ENCODE peak calls at places on chromosomes 1 and 21, in five cellular contexts. One of them, this sample, is unnamed.

GRCh38 chr1:54244655-54245054 is 44.7 kb downstream of the MRPL37 start:
- DNase-seq in putamen: no peak
- DNase-seq in iris pigment epithelial cell: no peak
- DNase-seq in HFFc6: no peak
- DNase-seq in NCI-H1105: no peak
- DNase-seq in this sample: no peak

GRCh38 chr1:8370928-8371327 is 53.0 kb downstream of the SLC45A1 start:
- DNase-seq in HFFc6: no peak
- DNase-seq in iris pigment epithelial cell: no peak
- DNase-seq in NCI-H1105: no peak
- DNase-seq in putamen: no peak
- DNase-seq in this sample: peak

GRCh38 chr1:224607220-224608148 is 8.6 kb upstream of the CNIH3 start:
- DNase-seq in putamen: no peak
- DNase-seq in NCI-H1105: no peak
- DNase-seq in iris pigment epithelial cell: no peak
- DNase-seq in HFFc6: no peak
- DNase-seq in this sample: no peak

GRCh38 chr21:28742527-28742926 is 250.2 kb downstream of the LTN1 start:
- DNase-seq in iris pigment epithelial cell: peak
- DNase-seq in HFFc6: peak
- DNase-seq in NCI-H1105: no peak
- DNase-seq in putamen: no peak
- DNase-seq in this sample: no peak

GRCh38 chr1:210801501-210801900 is 332.4 kb downstream of the KCNH1 start:
- DNase-seq in HFFc6: no peak
- DNase-seq in putamen: no peak
- DNase-seq in NCI-H1105: no peak
- DNase-seq in iris pigment epithelial cell: no peak
- DNase-seq in this sample: no peak

GRCh38 chr1:96482615-96483014 is 239.0 kb upstream of the PTBP2 start:
- DNase-seq in iris pigment epithelial cell: no peak
- DNase-seq in putamen: no peak
- DNase-seq in NCI-H1105: no peak
- DNase-seq in HFFc6: no peak
- DNase-seq in this sample: no peak

GRCh38 chr1:201882665-201883132 is 6.0 kb upstream of the SHISA4 start:
- DNase-seq in NCI-H1105: no peak
- DNase-seq in HFFc6: peak
- DNase-seq in putamen: no peak
- DNase-seq in iris pigment epithelial cell: peak
- DNase-seq in this sample: peak

GRCh38 chr1:8922962-8923361 is 22.7 kb upstream of the CA6 start:
- DNase-seq in NCI-H1105: no peak
- DNase-seq in HFFc6: no peak
- DNase-seq in iris pigment epithelial cell: no peak
- DNase-seq in putamen: no peak
- DNase-seq in this sample: no peak

GRCh38 chr1:16187748-16188401 is 24.6 kb downstream of the ARHGEF19 start:
- DNase-seq in putamen: no peak
- DNase-seq in HFFc6: peak
- DNase-seq in iris pigment epithelial cell: peak
- DNase-seq in NCI-H1105: peak
- DNase-seq in this sample: no peak

GRCh38 chr1:98688110-98688739 is 26.7 kb downstream of the SNX7 start:
- DNase-seq in HFFc6: no peak
- DNase-seq in putamen: no peak
- DNase-seq in NCI-H1105: no peak
- DNase-seq in iris pigment epithelial cell: no peak
- DNase-seq in this sample: no peak

GRCh38 chr1:12059722-12060464 is 3.2 kb upstream of the TNFRSF8 start:
- DNase-seq in HFFc6: no peak
- DNase-seq in putamen: no peak
- DNase-seq in iris pigment epithelial cell: no peak
- DNase-seq in NCI-H1105: no peak
- DNase-seq in this sample: no peak

GRCh38 chr1:206916000-206916709 is 5.6 kb downstream of the FCMR start:
- DNase-seq in HFFc6: no peak
- DNase-seq in NCI-H1105: no peak
- DNase-seq in putamen: no peak
- DNase-seq in iris pigment epithelial cell: no peak
- DNase-seq in this sample: no peak

GRCh38 chr1:231359113-231359512 is 21.0 kb downstream of the SPRTN start:
- DNase-seq in NCI-H1105: no peak
- DNase-seq in HFFc6: peak
- DNase-seq in putamen: no peak
- DNase-seq in iris pigment epithelial cell: peak
- DNase-seq in this sample: no peak

GRCh38 chr1:244496186-244496585 is 35.1 kb downstream of the CATSPERE start:
- DNase-seq in iris pigment epithelial cell: no peak
- DNase-seq in HFFc6: no peak
- DNase-seq in NCI-H1105: no peak
- DNase-seq in putamen: no peak
- DNase-seq in this sample: no peak

GRCh38 chr1:39129514-39129913 is 75.0 kb upstream of the MACF1 start:
- DNase-seq in HFFc6: no peak
- DNase-seq in iris pigment epithelial cell: no peak
- DNase-seq in putamen: no peak
- DNase-seq in NCI-H1105: no peak
- DNase-seq in this sample: no peak

GRCh38 chr21:36773111-36773510 is 74.2 kb downstream of the SIM2 start:
- DNase-seq in HFFc6: peak
- DNase-seq in iris pigment epithelial cell: peak
- DNase-seq in NCI-H1105: peak
- DNase-seq in putamen: no peak
- DNase-seq in this sample: no peak

GRCh38 chr1:153404768-153405167 is 11.6 kb upstream of the S100A7A start:
- DNase-seq in putamen: no peak
- DNase-seq in iris pigment epithelial cell: no peak
- DNase-seq in HFFc6: no peak
- DNase-seq in NCI-H1105: no peak
- DNase-seq in this sample: no peak

GRCh38 chr1:224852901-224853568 is 76.4 kb upstream of the DNAH14 start:
- DNase-seq in NCI-H1105: peak
- DNase-seq in putamen: peak
- DNase-seq in iris pigment epithelial cell: peak
- DNase-seq in HFFc6: peak
- DNase-seq in this sample: no peak

GRCh38 chr1:2499986-2500596 is 24.0 kb downstream of the PLCH2 start:
- DNase-seq in HFFc6: no peak
- DNase-seq in iris pigment epithelial cell: no peak
- DNase-seq in NCI-H1105: no peak
- DNase-seq in putamen: no peak
- DNase-seq in this sample: no peak

GRCh38 chr1:63779338-63779819 is 5.6 kb downstream of the ROR1 start:
- DNase-seq in HFFc6: peak
- DNase-seq in iris pigment epithelial cell: peak
- DNase-seq in putamen: no peak
- DNase-seq in NCI-H1105: no peak
- DNase-seq in this sample: no peak

GRCh38 chr1:50976111-50976889 is 6.3 kb downstream of the CDKN2C start:
- DNase-seq in iris pigment epithelial cell: no peak
- DNase-seq in HFFc6: no peak
- DNase-seq in putamen: no peak
- DNase-seq in NCI-H1105: peak
- DNase-seq in this sample: no peak

GRCh38 chr1:192986110-192986747 is 72.9 kb downstream of the UCHL5 start:
- DNase-seq in iris pigment epithelial cell: peak
- DNase-seq in HFFc6: no peak
- DNase-seq in NCI-H1105: no peak
- DNase-seq in putamen: no peak
- DNase-seq in this sample: no peak

GRCh38 chr1:226526801-226527595 is 21.6 kb upstream of the STUM start:
- DNase-seq in putamen: no peak
- DNase-seq in HFFc6: no peak
- DNase-seq in NCI-H1105: no peak
- DNase-seq in iris pigment epithelial cell: peak
- DNase-seq in this sample: no peak

GRCh38 chr1:15347182-15347581 is 62.5 kb upstream of the EFHD2 start:
- DNase-seq in putamen: no peak
- DNase-seq in HFFc6: no peak
- DNase-seq in NCI-H1105: no peak
- DNase-seq in iris pigment epithelial cell: no peak
- DNase-seq in this sample: no peak

GRCh38 chr1:173863224-173864151 is 4.3 kb downstream of the GAS5 start:
- DNase-seq in HFFc6: no peak
- DNase-seq in NCI-H1105: no peak
- DNase-seq in putamen: no peak
- DNase-seq in iris pigment epithelial cell: no peak
- DNase-seq in this sample: no peak

GRCh38 chr1:23793018-23793781 is 2.3 kb downstream of the LYPLA2 start:
- DNase-seq in putamen: no peak
- DNase-seq in iris pigment epithelial cell: peak
- DNase-seq in HFFc6: no peak
- DNase-seq in NCI-H1105: no peak
- DNase-seq in this sample: no peak

GRCh38 chr1:40653851-40654537 is 11.5 kb downstream of the RIMS3 start:
- DNase-seq in iris pigment epithelial cell: no peak
- DNase-seq in putamen: no peak
- DNase-seq in HFFc6: no peak
- DNase-seq in NCI-H1105: no peak
- DNase-seq in this sample: no peak

GRCh38 chr1:65812065-65812464 is 19.4 kb downstream of the PDE4B start:
- DNase-seq in HFFc6: peak
- DNase-seq in iris pigment epithelial cell: peak
- DNase-seq in putamen: peak
- DNase-seq in NCI-H1105: peak
- DNase-seq in this sample: peak

GRCh38 chr1:155205969-155206593 is 1.6 kb downstream of the THBS3 start:
- DNase-seq in putamen: no peak
- DNase-seq in iris pigment epithelial cell: no peak
- DNase-seq in HFFc6: no peak
- DNase-seq in NCI-H1105: no peak
- DNase-seq in this sample: no peak

GRCh38 chr1:204659061-204659460 is 26.5 kb downstream of the LRRN2 start:
- DNase-seq in NCI-H1105: peak
- DNase-seq in iris pigment epithelial cell: no peak
- DNase-seq in HFFc6: peak
- DNase-seq in putamen: no peak
- DNase-seq in this sample: no peak

This sample was measured in hippocampal formation.